ENCODE peak calls at places on chromosomes 7 and 10, in four cellular contexts. J is neuronal stem cell, O is lower lobe of right lung, W is heart right ventricle. D is an unnamed sample.

GRCh38 chr10:12981570-12981969 is 19.9 kb downstream of the CCDC3 start:
- DNase-seq in O (no peak), J (no peak), W (no peak), D (peak; percentile 48)

GRCh38 chr10:72353028-72353962 is 1.4 kb downstream of the DNAJB12 start:
- DNase-seq in W (no peak), O (no peak), J (no peak), D (no peak)

GRCh38 chr7:91503934-91504575 is 239.8 kb downstream of the FZD1 start:
- DNase-seq in J (no peak), O (no peak), W (no peak), D (no peak)

GRCh38 chr7:139720705-139721231 is 57.0 kb downstream of the HIPK2 start:
- DNase-seq in W (no peak), O (no peak), J (no peak), D (no peak)

GRCh38 chr10:61757525-61758397 is 95.0 kb downstream of the CABCOCO1 start:
- DNase-seq in W (no peak), J (no peak), O (no peak), D (no peak)

GRCh38 chr7:77685219-77685618 is 11.0 kb upstream of the RSBN1L start:
- DNase-seq in O (no peak), J (no peak), W (no peak), D (no peak)

GRCh38 chr7:68823996-68824780 is 774.1 kb upstream of the AUTS2 start:
- DNase-seq in W (no peak), J (no peak), O (no peak), D (no peak)

GRCh38 chr7:17307558-17307957 is 9.1 kb downstream of the AHR start:
- DNase-seq in W (no peak), J (no peak), O (no peak), D (no peak)

GRCh38 chr7:21883069-21883468 is 62.6 kb downstream of the CDCA7L start:
- DNase-seq in O (no peak), J (no peak), W (no peak), D (no peak)

GRCh38 chr7:33590902-33591301 is 314.4 kb upstream of the BMPER start:
- DNase-seq in W (no peak), J (no peak), O (no peak), D (no peak)

GRCh38 chr10:31149835-31150512 is 118.3 kb upstream of the ZNF438 start:
- DNase-seq in W (no peak), O (no peak), J (no peak), D (no peak)

GRCh38 chr7:102028206-102028826 is 210.9 kb downstream of the CUX1 start:
- DNase-seq in O (no peak), J (no peak), W (no peak), D (no peak)

GRCh38 chr7:83162402-83163256 is at the start of gene PCLO:
- DNase-seq in O (peak; percentile 89), W (peak; percentile 47), J (peak; percentile 91), D (peak; percentile 62)

GRCh38 chr7:90752051-90752450 is 155.9 kb downstream of the CDK14 start:
- DNase-seq in J (no peak), O (no peak), W (no peak), D (no peak)

GRCh38 chr7:18975689-18976280 is 141.7 kb downstream of the TWIST1 start:
- DNase-seq in O (no peak), J (no peak), W (no peak), D (no peak)
- H3K4me1 ChIP-seq in O (no peaks in the 10 kb centered on the region), J (peaks cover 2% of the 10 kb centered on the region), W (peaks cover 9% of the 10 kb centered on the region), D (peaks cover 5% of the 10 kb centered on the region)

GRCh38 chr10:104334965-104335650 is 3.2 kb downstream of the ITPRIP start:
- DNase-seq in W (no peak), J (no peak), O (no peak), D (no peak)
- H3K4me1 ChIP-seq in W (peaks cover 65% of the 10 kb centered on the region), J (peaks cover 39% of the 10 kb centered on the region), O (peaks cover 73% of the 10 kb centered on the region), D (peaks cover 70% of the 10 kb centered on the region)

GRCh38 chr10:69865450-69865849 is 63.7 kb downstream of the COL13A1 start:
- DNase-seq in J (no peak), O (no peak), W (no peak), D (no peak)

GRCh38 chr10:69866246-69866687 is 64.6 kb downstream of the COL13A1 start:
- DNase-seq in O (no peak), W (no peak), J (no peak), D (no peak)

GRCh38 chr10:69867699-69868558 is 66.2 kb downstream of the COL13A1 start:
- DNase-seq in J (no peak), O (no peak), W (no peak), D (no peak)

GRCh38 chr10:69868821-69869220 is 67.1 kb downstream of the COL13A1 start:
- DNase-seq in O (no peak), W (no peak), J (no peak), D (no peak)

GRCh38 chr10:69866688-69867461 is 65.2 kb downstream of the COL13A1 start:
- DNase-seq in J (peak; percentile 71), W (peak; percentile 34), O (no peak), D (no peak)
- H3K4me1 ChIP-seq in J (peaks cover 28% of the 10 kb centered on the region), W (peaks cover 6% of the 10 kb centered on the region), O (peaks cover 10% of the 10 kb centered on the region), D (peaks cover 19% of the 10 kb centered on the region)

GRCh38 chr10:562142-562541 is 127.3 kb downstream of the DIP2C start:
- DNase-seq in W (no peak), O (no peak), J (no peak), D (no peak)
- H3K4me1 ChIP-seq in W (peaks cover 10% of the 10 kb centered on the region), O (peaks cover 10% of the 10 kb centered on the region), J (peaks cover 14% of the 10 kb centered on the region), D (peaks cover 7% of the 10 kb centered on the region)

GRCh38 chr7:96299496-96299895 is 22.4 kb downstream of the SLC25A13 start:
- DNase-seq in O (no peak), W (no peak), J (no peak), D (no peak)

GRCh38 chr7:96300487-96300886 is 21.4 kb downstream of the SLC25A13 start:
- DNase-seq in J (no peak), W (no peak), O (no peak), D (no peak)

GRCh38 chr7:96303105-96303685 is 18.7 kb downstream of the SLC25A13 start:
- DNase-seq in J (no peak), W (no peak), O (no peak), D (no peak)

GRCh38 chr7:96303686-96304443 is 18.0 kb downstream of the SLC25A13 start:
- DNase-seq in J (no peak), W (no peak), O (no peak), D (no peak)

DNA sequence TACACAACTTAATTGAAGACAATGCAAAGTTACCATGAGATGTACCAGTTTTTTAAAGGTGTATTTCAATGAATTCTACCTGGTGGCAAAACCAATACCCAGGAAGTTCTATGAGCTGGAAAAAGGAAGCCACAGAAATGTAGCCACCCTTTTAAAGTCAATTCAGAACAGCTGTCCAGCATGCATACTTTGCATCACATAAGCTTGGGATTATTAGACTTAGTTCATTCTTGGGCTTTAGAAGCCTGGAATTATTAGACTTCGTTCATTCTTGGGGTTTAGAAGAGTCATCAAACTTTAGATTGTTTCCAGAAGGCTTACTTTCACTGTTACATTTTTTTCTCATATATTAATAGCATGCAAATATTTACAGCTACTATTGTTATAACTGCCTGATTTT is 20.9 kb downstream of the SLC25A13 start:
- DNase-seq in W (no peak), O (no peak), J (no peak), D (no peak)
- H3K4me1 ChIP-seq in W (peaks cover 11% of the 10 kb centered on the region), O (peaks cover 13% of the 10 kb centered on the region), J (peaks cover 2% of the 10 kb centered on the region), D (no peaks in the 10 kb centered on the region)

D was measured in Panc1.